ENCODE peak calls at places on chromosomes 12 and 14, in four cellular contexts. J is NCI-H460, Z is NCI-H2081 treated with DMSO at 0.1 percent for 48 hours, F is activated T-helper 1 cell treated with Interleukin-2 at 50 U/mL for 16 hours. W is an unnamed sample.

GRCh38 chr14:51369814-51370213 is 129.8 kb downstream of the TMX1 start:
- DNase-seq in Z (no peak), F (no peak), J (peak; percentile 30), W (no peak)

GRCh38 chr12:118330421-118331018 is 42.2 kb downstream of the TAOK3 start:
- DNase-seq in J (no peak), F (no peak), Z (no peak), W (no peak)

GRCh38 chr14:57089901-57090300 is 178.8 kb downstream of the EXOC5 start:
- DNase-seq in F (no peak), J (no peak), Z (peak; percentile 94), W (no peak)

GRCh38 chr14:84254205-84254788 is 1275.6 kb upstream of the FLRT2 start:
- DNase-seq in Z (no peak), J (no peak), F (no peak), W (peak; percentile 72)

GRCh38 chr12:114902665-114903393 is 218.9 kb upstream of the TBX3 start:
- DNase-seq in J (no peak), Z (no peak), F (no peak), W (no peak)

GRCh38 chr12:95859344-95859816 is 628 bp downstream of the SNRPF start:
- DNase-seq in F (no peak), J (no peak), Z (no peak), W (no peak)

GRCh38 chr12:90335561-90335960 is 619.4 kb downstream of the CCER1 start:
- DNase-seq in Z (no peak), J (no peak), F (no peak), W (no peak)

GRCh38 chr14:26966942-26967341 is 369.1 kb upstream of the NOVA1 start:
- DNase-seq in F (no peak), Z (no peak), J (peak; percentile 19), W (no peak)

GRCh38 chr12:94987806-94988205 is 15.7 kb downstream of the NDUFA12 start:
- DNase-seq in J (no peak), Z (no peak), F (no peak), W (no peak)

GRCh38 chr12:5123921-5124320 is 80.2 kb downstream of the KCNA5 start:
- DNase-seq in F (no peak), J (no peak), Z (no peak), W (no peak)

GRCh38 chr14:44912041-44912869 is 49.5 kb downstream of the KLHL28 start:
- DNase-seq in J (no peak), Z (no peak), F (no peak), W (no peak)

GRCh38 chr12:68675098-68675842 is 11.5 kb upstream of the NUP107 start:
- DNase-seq in J (no peak), Z (no peak), F (peak; percentile 55), W (no peak)